ENCODE peak calls at places on chromosomes 13 and 19, in five cellular contexts. I is HepG2, X is HCT116, J is upper lobe of left lung, O is K562. H is an unnamed sample.

GRCh38 chr13:105059786-105060185 is 1475.7 kb downstream of the EFNB2 start:
- ATAC-seq in O (no peak), I (no peak), X (no peak), J (no peak), H (no peak)

GRCh38 chr19:19538077-19538764 is at the start of gene CILP2:
- ATAC-seq in X (peak), I (peak), J (peak), O (no peak), H (no peak)

GRCh38 chr19:30473334-30473867 is 101.2 kb downstream of the ZNF536 start:
- ATAC-seq in I (no peak), J (no peak), X (no peak), O (no peak), H (no peak)

GRCh38 chr13:24725379-24725778 is 38.6 kb upstream of the RNF17 start:
- ATAC-seq in J (no peak), X (no peak), O (no peak), I (no peak), H (no peak)

GRCh38 chr19:9881720-9882119 is 46.6 kb downstream of the PIN1 start:
- ATAC-seq in X (peak), J (no peak), I (no peak), O (no peak), H (no peak)

GRCh38 chr13:44932850-44933251 is 56.4 kb downstream of the NUFIP1 start:
- ATAC-seq in O (no peak), I (no peak), X (no peak), J (peak), H (peak)

GRCh38 chr13:46313441-46314257 is 73.4 kb downstream of the RUBCNL start:
- ATAC-seq in I (no peak), O (no peak), J (no peak), X (no peak), H (no peak)

GRCh38 chr13:58792854-58793253 is 1161.3 kb downstream of the PCDH17 start:
- ATAC-seq in O (no peak), I (no peak), J (no peak), X (no peak), H (no peak)

GRCh38 chr13:107835339-107836018 is 379.9 kb downstream of the LIG4 start:
- ATAC-seq in I (no peak), J (no peak), X (no peak), O (no peak), H (no peak)

GRCh38 chr19:18298601-18299000 is 17.2 kb upstream of the JUND start:
- ATAC-seq in O (no peak), I (no peak), X (no peak), J (no peak), H (no peak)

GRCh38 chr13:27476943-27477681 is 26.7 kb upstream of the MTIF3 start:
- ATAC-seq in J (peak), X (no peak), I (peak), O (no peak), H (no peak)

GRCh38 chr19:37928527-37929286 is 21.7 kb downstream of the SIPA1L3 start:
- ATAC-seq in I (no peak), O (no peak), J (no peak), X (no peak), H (no peak)

GRCh38 chr19:19448238-19448544 is 42.7 kb downstream of the GATAD2A start:
- ATAC-seq in O (no peak), X (no peak), I (no peak), J (peak), H (no peak)

GRCh38 chr13:114154476-114154875 is 22.1 kb upstream of the RASA3 start:
- ATAC-seq in J (no peak), I (no peak), O (no peak), X (no peak), H (no peak)

GRCh38 chr13:76890036-76890435 is 3.8 kb upstream of the KCTD12 start:
- ATAC-seq in X (no peak), I (no peak), O (no peak), J (no peak), H (no peak)

GRCh38 chr19:27972291-27973040 is 1240.5 kb downstream of the UQCRFS1 start:
- ATAC-seq in X (no peak), J (peak), O (no peak), I (no peak), H (no peak)

GRCh38 chr13:31885994-31886393 is 145.6 kb upstream of the FRY start:
- ATAC-seq in I (no peak), X (no peak), J (peak), O (no peak), H (no peak)

GRCh38 chr13:53123536-53123935 is 94.9 kb downstream of the OLFM4 start:
- ATAC-seq in O (no peak), X (no peak), I (no peak), J (no peak), H (no peak)

GRCh38 chr13:96824110-96824509 is 170.2 kb downstream of the OXGR1 start:
- ATAC-seq in I (no peak), O (no peak), J (peak), X (no peak), H (no peak)

GRCh38 chr13:23651887-23652286 is 81.7 kb downstream of the TNFRSF19 start:
- ATAC-seq in I (no peak), X (no peak), O (no peak), J (no peak), H (no peak)

GRCh38 chr13:39451860-39452301 is 151.1 kb downstream of the LHFPL6 start:
- ATAC-seq in J (peak), O (no peak), X (no peak), I (no peak), H (peak)

GRCh38 chr19:46759817-46760333 is 13.6 kb upstream of the STRN4 start:
- ATAC-seq in I (peak), X (no peak), O (peak), J (peak), H (peak)

GRCh38 chr19:4671182-4671851 is 1.2 kb upstream of the MYDGF start:
- ATAC-seq in J (no peak), X (peak), O (no peak), I (no peak), H (no peak)

GRCh38 chr13:74061939-74062595 is 72.1 kb downstream of the KLF12 start:
- ATAC-seq in J (peak), I (no peak), O (no peak), X (no peak), H (peak)

GRCh38 chr13:34657716-34658115 is 284.4 kb upstream of the NBEA start:
- ATAC-seq in X (peak), I (no peak), O (no peak), J (no peak), H (no peak)

GRCh38 chr19:55028757-55029156 is 9.3 kb downstream of the GP6 start:
- ATAC-seq in J (no peak), I (no peak), O (peak), X (no peak), H (no peak)

GRCh38 chr13:83765796-83766195 is 116.5 kb downstream of the SLITRK1 start:
- ATAC-seq in O (no peak), I (no peak), J (no peak), X (no peak), H (no peak)

GRCh38 chr13:97133955-97134354 is 88.2 kb upstream of the MBNL2 start:
- ATAC-seq in X (no peak), J (peak), I (peak), O (no peak), H (no peak)

GRCh38 chr13:79631260-79631659 is 150.3 kb downstream of the NDFIP2 start:
- ATAC-seq in X (peak), J (no peak), I (no peak), O (no peak), H (no peak)

GRCh38 chr13:31919241-31919640 is 112.3 kb upstream of the FRY start:
- ATAC-seq in O (no peak), J (no peak), X (no peak), I (no peak), H (no peak)

GRCh38 chr13:58712191-58712590 is 1080.6 kb downstream of the PCDH17 start:
- ATAC-seq in O (no peak), J (no peak), I (no peak), X (no peak), H (no peak)

DNA sequence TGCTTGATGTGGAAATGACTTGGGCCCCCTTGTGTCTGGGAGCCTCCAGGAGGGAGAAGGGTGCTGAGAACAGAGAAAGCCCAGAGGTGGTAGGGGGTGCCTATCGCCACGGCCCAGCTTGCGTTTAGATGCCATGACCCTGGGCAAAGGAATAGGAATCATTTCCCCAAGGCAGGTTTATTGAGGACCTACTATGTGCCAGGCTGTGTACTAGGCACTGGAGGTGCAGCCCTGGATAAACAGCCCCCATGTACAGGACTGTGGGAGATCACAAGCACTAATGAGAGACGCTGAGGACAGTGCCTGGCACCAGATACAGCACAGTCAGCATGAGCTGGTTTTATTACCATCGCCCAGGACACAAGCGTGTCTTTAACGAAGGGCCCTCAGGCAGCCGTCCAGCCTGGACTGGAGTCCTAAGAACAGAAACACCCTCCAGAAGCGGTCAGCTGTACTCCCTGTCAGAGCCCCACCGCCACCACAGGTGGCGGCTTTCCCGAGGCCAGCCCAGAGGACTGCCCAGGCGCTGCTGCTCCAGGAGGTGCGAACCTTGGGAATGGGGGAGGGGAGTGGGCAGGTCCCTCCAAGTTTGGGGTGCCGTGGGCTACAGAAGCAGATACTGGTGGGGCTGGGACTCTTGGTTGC is 4.6 kb downstream of the TMEM147 start:
- ATAC-seq in I (no peak), J (no peak), O (no peak), X (no peak), H (no peak)
- TF ChIP-seq POLR2AphosphoS5 in I (no peak), J (no peak), O (no peak), X (no peak), H (no peak)

DNA sequence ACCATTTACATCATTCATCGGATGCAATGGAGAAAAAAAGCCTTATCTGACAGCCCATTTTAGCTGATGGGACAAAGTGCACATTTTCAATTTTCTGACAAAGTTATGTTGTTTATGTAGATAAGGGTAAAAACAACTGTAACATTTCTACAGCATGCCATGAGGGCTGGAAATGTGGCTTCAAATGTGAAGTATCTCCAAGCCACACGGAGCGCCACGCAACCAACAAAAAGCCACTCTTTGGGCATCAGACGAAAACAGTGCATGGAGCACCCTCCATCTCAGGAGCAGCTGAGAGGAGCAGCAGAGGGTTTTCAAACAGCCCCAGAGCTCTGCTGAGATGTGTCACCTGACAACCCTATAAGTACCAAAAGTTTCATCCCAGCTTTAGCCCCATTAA is 364.6 kb upstream of the ZNF507 start:
- ATAC-seq in X (no peak), O (no peak), I (no peak), J (no peak), H (no peak)
- TF ChIP-seq POLR2AphosphoS5 in X (no peak), O (no peak), I (no peak), J (no peak), H (no peak)

DNA sequence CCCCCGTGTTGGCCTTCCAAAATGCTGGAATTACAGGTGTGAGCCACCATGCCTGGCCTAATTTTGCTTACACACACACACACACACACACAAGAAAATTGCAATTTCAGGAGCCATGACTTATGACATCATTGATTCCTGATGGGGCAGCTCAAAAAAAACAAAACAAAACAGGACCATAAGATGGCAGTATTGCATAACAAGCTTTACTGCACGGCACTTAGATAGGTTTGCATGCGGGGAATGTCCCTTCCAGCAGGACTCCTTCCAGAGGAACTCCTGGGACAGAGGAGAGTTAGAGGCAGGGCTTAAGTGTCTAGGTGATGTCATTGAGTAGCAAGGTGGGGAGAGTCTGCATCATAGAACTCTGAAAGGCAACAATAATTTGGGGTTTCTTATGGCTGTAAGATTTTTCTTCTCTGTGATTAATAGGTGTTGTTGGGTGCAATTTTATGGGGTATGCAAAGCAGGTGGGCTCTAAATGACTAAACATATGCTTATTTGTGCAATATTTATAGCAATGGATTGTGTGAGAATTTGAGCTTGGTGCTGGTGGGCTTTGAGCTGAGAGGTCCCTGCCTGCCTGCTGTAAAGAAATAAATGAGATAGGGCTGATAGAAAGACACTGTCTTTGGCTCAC is 9.0 kb upstream of the ACSBG2 start:
- ATAC-seq in J (peak), X (peak), O (peak), I (peak), H (no peak)
- TF ChIP-seq POLR2AphosphoS5 in J (no peak), X (no peak), O (no peak), I (no peak), H (no peak)

GRCh38 chr19:45643024-45643926 is 4.1 kb upstream of the EML2 start:
- ATAC-seq in I (peak), O (peak), X (no peak), J (peak), H (peak)
- TF ChIP-seq POLR2AphosphoS5 in I (no peak), O (no peak), X (peak), J (peak), H (no peak)

GRCh38 chr19:21098291-21098690 is 16.3 kb downstream of the ZNF714 start:
- ATAC-seq in O (no peak), I (no peak), X (no peak), J (no peak), H (no peak)
- TF ChIP-seq POLR2AphosphoS5 in O (no peak), I (no peak), X (no peak), J (no peak), H (no peak)

DNA sequence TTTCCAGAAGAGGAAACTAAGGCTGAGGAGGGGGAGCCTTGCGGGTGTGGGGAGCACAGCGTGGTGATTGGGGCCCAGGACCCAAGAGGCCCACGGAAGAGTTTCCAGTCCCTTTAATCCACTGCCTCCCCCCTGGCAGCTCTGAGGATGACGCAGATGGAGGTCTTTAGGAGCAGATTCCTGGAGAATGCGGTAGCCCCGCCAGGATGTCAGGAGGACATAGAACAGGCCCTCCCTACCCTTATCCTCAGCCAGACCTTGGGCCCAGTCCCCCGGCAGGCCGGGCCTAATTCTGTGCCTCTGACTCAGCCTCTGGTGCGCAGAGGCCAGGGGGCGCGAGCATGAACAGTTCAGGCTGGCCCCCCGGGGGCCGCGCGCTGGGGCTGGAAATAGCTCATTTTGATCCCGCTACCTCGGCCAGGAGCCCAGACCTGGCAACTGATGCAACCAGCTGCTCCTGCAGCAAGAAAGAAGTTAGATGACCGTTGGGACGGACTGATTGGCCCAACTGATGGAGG is 461 bp upstream of the HSPB6 start:
- ATAC-seq in O (peak), I (peak), X (peak), J (peak), H (peak)
- TF ChIP-seq POLR2AphosphoS5 in O (peak), I (no peak), X (no peak), J (no peak), H (peak)